ENCODE peak calls at places on chromosomes 6 and 20, in four cellular contexts. U, M, L and A are unnamed samples.

GRCh38 chr6:127288705-127289104 is 22.0 kb downstream of the RNF146 start:
- DNase-seq in U (no peak), M (no peak), L (peak; percentile 51), A (no peak)

GRCh38 chr6:134123666-134124208 is 71.3 kb upstream of the SLC2A12 start:
- DNase-seq in U (peak; percentile 50), M (no peak), L (peak; percentile 72), A (no peak)

GRCh38 chr6:105069821-105070445 is 109.9 kb downstream of the POPDC3 start:
- DNase-seq in U (no peak), M (no peak), L (no peak), A (no peak)

GRCh38 chr6:100568255-100568654 is 103.5 kb upstream of the SIM1 start:
- DNase-seq in U (no peak), M (no peak), L (no peak), A (no peak)

GRCh38 chr6:166351715-166352285 is 9.5 kb upstream of the SFT2D1 start:
- DNase-seq in U (no peak), M (no peak), L (no peak), A (no peak)

GRCh38 chr6:31510007-31510406 is 12.1 kb downstream of the MICB start:
- DNase-seq in U (no peak), M (no peak), L (no peak), A (peak; percentile 80)

GRCh38 chr6:73134588-73134987 is 90.7 kb downstream of the KHDC1L start:
- DNase-seq in U (no peak), M (no peak), L (peak; percentile 34), A (peak; percentile 27)

GRCh38 chr6:153210083-153210482 is 79.0 kb upstream of the RGS17 start:
- DNase-seq in U (no peak), M (no peak), L (peak; percentile 44), A (no peak)

GRCh38 chr6:112183271-112183671 is 71.1 kb downstream of the LAMA4 start:
- DNase-seq in U (no peak), M (no peak), L (peak; percentile 70), A (no peak)

GRCh38 chr6:92292067-92292466 is 1127.3 kb downstream of the EPHA7 start:
- DNase-seq in U (no peak), M (no peak), L (no peak), A (no peak)

GRCh38 chr6:41642090-41642959 is 4.1 kb downstream of the MDFI start:
- DNase-seq in U (no peak), M (no peak), L (no peak), A (no peak)

GRCh38 chr20:25534845-25535244 is 50.5 kb downstream of the NINL start:
- DNase-seq in U (no peak), M (no peak), L (no peak), A (no peak)

GRCh38 chr6:109867009-109867969 is 110.8 kb upstream of the GPR6 start:
- DNase-seq in U (no peak), M (peak; percentile 33), L (peak; percentile 6), A (peak; percentile 6)

GRCh38 chr6:83849127-83849526 is 4.0 kb upstream of the RIPPLY2 start:
- DNase-seq in U (no peak), M (no peak), L (no peak), A (no peak)

GRCh38 chr20:57801046-57801445 is 91.2 kb upstream of the PMEPA1 start:
- DNase-seq in U (no peak), M (no peak), L (no peak), A (no peak)

GRCh38 chr6:105192707-105193465 is 13.1 kb upstream of the POPDC3 start:
- DNase-seq in U (peak; percentile 81), M (no peak), L (peak; percentile 78), A (no peak)

GRCh38 chr20:49951160-49951559 is 15.0 kb downstream of the RNF114 start:
- DNase-seq in U (no peak), M (no peak), L (peak; percentile 83), A (no peak)

GRCh38 chr20:38789503-38790209 is 15.8 kb upstream of the PPP1R16B start:
- DNase-seq in U (no peak), M (no peak), L (peak; percentile 47), A (peak; percentile 33)

GRCh38 chr20:12414446-12415274 is 497.0 kb downstream of the BTBD3 start:
- DNase-seq in U (no peak), M (no peak), L (no peak), A (peak; percentile 53)

GRCh38 chr6:3615391-3616380 is 135.8 kb downstream of the PXDC1 start:
- DNase-seq in U (no peak), M (peak; percentile 4), L (no peak), A (no peak)

GRCh38 chr20:45995213-45996097 is 13.3 kb upstream of the MMP9 start:
- DNase-seq in U (no peak), M (no peak), L (no peak), A (no peak)

GRCh38 chr20:59030911-59031310 is 1.2 kb downstream of the ATP5F1E start:
- DNase-seq in U (no peak), M (no peak), L (no peak), A (no peak)
- H3K4me3 ChIP-seq in U (peak overlapping the region; percentile 89), M (peak overlapping the region; percentile 82), L (peak overlapping the region; percentile 93), A (peak overlapping the region; percentile 91)

DNA sequence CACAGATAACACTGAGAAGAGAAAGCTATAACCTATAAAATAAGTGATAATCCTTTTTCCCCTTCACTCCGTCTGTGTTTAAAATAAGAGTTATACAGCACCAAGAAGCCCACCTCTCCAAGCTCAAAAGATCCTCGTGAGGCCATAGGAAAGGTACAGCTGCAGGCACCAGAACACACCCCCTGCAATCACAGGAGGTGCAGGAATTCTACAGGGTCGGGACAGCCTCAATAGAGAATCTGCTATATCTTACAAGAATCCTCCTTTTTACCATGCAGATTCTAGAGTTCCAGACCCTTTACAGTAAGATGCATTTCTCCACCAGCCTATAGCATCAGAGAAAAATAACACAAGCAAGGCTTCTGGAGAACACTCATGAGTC is 5.0 kb upstream of the ADGRF1 start:
- DNase-seq in U (no peak), M (no peak), L (no peak), A (no peak)
- H3K4me3 ChIP-seq in U (no peak overlapping the region), M (no peak overlapping the region), L (no peak overlapping the region), A (no peak overlapping the region)

DNA sequence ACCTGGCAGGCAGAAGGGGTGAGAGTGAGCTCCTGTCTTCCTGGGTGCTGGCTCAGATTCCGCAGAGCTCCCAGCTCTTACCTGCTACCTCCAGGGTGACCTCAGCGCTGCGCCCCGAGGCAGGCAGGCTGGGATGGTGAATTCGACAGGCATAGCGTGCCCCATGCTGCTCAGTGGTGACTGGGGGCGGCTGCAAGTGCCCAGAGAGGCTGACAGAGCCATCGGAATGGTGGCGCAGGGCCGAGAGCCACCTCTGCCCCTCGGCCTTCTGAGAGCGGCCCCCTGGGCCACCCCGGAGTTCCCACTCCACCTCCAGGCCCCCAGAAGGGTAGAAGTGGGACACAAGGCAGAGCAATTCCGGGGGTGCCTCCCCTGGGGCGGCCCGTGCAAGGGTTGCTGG is 5.5 kb upstream of the RGL2 start:
- DNase-seq in U (no peak), M (no peak), L (no peak), A (no peak)
- H3K4me3 ChIP-seq in U (no peak overlapping the region), M (no peak overlapping the region), L (no peak overlapping the region), A (no peak overlapping the region)

GRCh38 chr6:13787146-13787545 is 27.2 kb downstream of the MCUR1 start:
- DNase-seq in U (no peak), M (no peak), L (peak; percentile 21), A (no peak)
- H3K4me3 ChIP-seq in U (no peak overlapping the region), M (no peak overlapping the region), L (no peak overlapping the region), A (no peak overlapping the region)

DNA sequence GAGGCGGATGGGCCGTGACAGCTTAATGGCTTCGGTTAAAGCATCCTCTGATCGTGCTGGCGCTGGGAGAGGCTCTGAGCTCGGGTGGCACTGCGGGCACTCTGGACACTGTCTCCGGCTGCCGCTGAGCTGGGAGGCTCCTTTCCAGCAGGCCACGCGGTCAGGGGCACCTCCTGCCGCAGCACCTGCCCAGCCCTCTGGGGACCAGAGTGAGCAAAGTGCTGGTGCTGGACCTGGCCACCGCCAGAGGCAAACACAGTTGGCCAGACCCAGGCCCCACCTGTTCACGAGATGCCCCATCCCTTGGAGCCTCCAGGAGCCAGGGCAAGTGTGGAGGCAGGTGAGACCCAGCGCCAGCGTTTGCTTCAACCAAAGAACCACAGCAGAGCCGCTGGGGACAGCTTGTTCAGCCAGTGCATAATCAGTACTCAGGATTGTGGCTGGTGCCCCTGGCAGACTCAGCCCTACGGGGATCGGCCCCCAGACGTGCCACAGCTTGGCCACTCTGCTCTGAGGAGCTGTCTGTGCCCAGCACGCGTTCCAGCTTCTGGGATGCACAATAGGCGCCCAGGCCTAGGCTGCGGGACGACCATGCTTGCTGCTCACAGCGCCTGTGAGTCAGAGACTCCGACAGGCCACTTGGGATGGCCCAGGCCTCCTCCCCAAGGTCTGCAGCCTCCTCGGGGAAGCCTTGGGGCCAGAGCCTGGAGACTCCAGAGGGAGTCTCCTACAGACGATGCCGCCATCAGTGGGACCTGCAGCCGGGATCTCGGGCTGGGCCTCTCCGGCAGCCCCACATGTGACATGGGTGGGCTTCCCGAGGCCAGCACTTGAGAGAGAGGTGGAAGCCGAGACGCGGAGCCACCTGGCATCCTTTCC is 38.2 kb upstream of the SLCO4A1 start:
- DNase-seq in U (no peak), M (no peak), L (no peak), A (no peak)
- H3K4me3 ChIP-seq in U (no peak overlapping the region), M (no peak overlapping the region), L (no peak overlapping the region), A (no peak overlapping the region)

DNA sequence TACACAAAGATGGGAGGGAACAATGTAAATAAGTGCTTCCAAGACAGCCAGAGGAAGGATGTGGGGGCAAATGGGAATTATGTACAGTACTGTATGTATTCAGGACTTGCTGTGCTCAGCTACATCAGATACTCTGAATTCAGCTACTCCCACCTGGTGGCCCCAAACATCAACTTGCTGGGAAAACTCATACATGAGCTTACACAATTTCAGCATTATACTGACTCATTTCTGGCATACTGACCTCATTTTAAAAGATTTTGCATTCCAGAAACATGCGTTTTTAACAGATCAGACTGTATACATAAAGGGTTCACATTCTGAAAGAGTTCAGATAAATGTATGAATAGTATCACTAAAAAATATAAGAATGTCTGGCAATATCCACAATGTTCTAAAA is 59.7 kb downstream of the GPX5 start:
- DNase-seq in U (peak; percentile 59), M (no peak), L (peak; percentile 76), A (peak; percentile 38)
- H3K4me3 ChIP-seq in U (no peak overlapping the region), M (no peak overlapping the region), L (no peak overlapping the region), A (no peak overlapping the region)

DNA sequence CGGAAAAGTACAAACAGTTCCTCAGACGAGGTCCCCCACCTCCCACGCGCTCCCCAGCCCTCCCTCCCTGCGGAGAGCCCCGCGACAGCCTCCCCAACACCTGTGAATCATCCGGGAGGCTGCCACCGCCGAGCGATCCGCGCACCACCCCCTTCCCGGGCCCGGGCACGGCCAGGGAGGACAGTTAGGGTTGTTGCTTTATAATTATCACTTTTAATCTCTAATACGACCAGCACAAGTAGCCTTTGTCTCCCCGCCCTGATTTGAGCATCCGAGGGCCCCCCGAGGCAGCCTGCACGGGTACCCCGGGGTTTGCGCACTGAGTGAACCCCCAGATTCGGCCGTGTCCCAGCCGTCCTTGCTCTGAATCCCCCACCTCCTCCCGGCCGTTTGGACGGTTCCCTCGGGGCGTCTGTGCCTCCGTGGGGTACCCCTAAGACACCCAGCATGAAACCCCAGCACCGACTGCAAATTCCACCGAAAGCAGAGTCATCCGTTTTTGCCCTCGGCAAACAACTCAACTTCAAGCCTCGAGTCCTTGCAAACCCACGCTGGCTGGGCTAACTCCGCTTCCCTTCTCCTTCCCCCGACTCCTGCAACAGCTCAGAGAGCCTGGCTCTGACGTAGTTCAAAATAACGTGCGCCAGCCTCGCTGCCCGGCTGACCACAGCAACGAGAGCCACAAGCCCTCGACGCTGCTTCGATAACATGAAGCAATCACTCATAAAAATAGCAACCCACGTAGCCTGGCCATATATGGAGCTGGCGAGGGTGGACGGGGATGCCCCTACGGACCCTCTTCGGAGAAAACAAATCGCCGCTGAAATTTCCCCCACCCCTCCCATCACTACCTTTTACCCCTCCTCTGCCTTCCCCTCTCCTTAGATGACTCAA is 866 bp upstream of the SNAP25 start:
- DNase-seq in U (peak; percentile 91), M (peak; percentile 78), L (peak; percentile 96), A (no peak)
- H3K4me3 ChIP-seq in U (peak overlapping the region; percentile 47), M (peak overlapping the region; percentile 28), L (peak overlapping the region; percentile 33), A (no peak overlapping the region)

GRCh38 chr20:35743693-35744491 is 1.8 kb upstream of the RBM39 start:
- DNase-seq in U (no peak), M (peak; percentile 17), L (peak; percentile 31), A (no peak)
- H3K4me3 ChIP-seq in U (no peak overlapping the region), M (no peak overlapping the region), L (no peak overlapping the region), A (no peak overlapping the region)